ENCODE peak calls at places on chromosomes 13 and 19, in four cellular contexts. B is transverse colon, C is suprapubic skin, Y is ovary. P is an unnamed sample.

GRCh38 chr19:44710483-44710882 is 11.5 kb downstream of the CEACAM16 start:
- DNase-seq in B (no peak), C (no peak), Y (no peak), P (no peak)

GRCh38 chr13:35518337-35518736 is 41.8 kb upstream of the MAB21L1 start:
- DNase-seq in B (no peak), C (no peak), Y (no peak), P (no peak)

GRCh38 chr13:39023761-39024160 is 14.1 kb downstream of the PROSER1 start:
- DNase-seq in B (peak; percentile 41), C (no peak), Y (no peak), P (no peak)

GRCh38 chr13:78881746-78882145 is 222.8 kb upstream of the OBI1 start:
- DNase-seq in B (no peak), C (no peak), Y (no peak), P (no peak)

GRCh38 chr13:71610876-71611275 is 256.1 kb downstream of the DACH1 start:
- DNase-seq in B (no peak), C (no peak), Y (no peak), P (no peak)

GRCh38 chr19:39131255-39131755 is 5.7 kb downstream of the PAK4 start:
- DNase-seq in B (no peak), C (no peak), Y (peak; percentile 59), P (no peak)

GRCh38 chr19:40599331-40600085 is 1.7 kb upstream of the LTBP4 start:
- DNase-seq in B (no peak), C (no peak), Y (peak; percentile 60), P (no peak)

GRCh38 chr13:67285611-67286010 is 55.5 kb upstream of the PCDH9 start:
- DNase-seq in B (no peak), C (no peak), Y (no peak), P (no peak)

GRCh38 chr13:97028441-97029299 is 34.4 kb upstream of the OXGR1 start:
- DNase-seq in B (peak; percentile 73), C (peak; percentile 63), Y (peak; percentile 44), P (no peak)

GRCh38 chr19:40667602-40668001 is 22.8 kb downstream of the NUMBL start:
- DNase-seq in B (no peak), C (no peak), Y (no peak), P (no peak)

GRCh38 chr13:80340643-80341097 is 256 bp downstream of the SPRY2 start:
- DNase-seq in B (no peak), C (peak; percentile 65), Y (no peak), P (peak; percentile 14)

GRCh38 chr13:30318026-30318425 is 10.7 kb upstream of the KATNAL1 start:
- DNase-seq in B (no peak), C (no peak), Y (no peak), P (no peak)

GRCh38 chr13:87941244-87941643 is 270.1 kb downstream of the SLITRK5 start:
- DNase-seq in B (no peak), C (no peak), Y (no peak), P (no peak)

GRCh38 chr19:13005253-13005652 is 10.0 kb downstream of the NFIX start:
- DNase-seq in B (no peak), C (no peak), Y (no peak), P (no peak)

GRCh38 chr19:38877781-38878574 is at the start of gene RINL:
- DNase-seq in B (peak; percentile 71), C (no peak), Y (no peak), P (no peak)

GRCh38 chr13:109427695-109428094 is 358.7 kb downstream of the IRS2 start:
- DNase-seq in B (no peak), C (no peak), Y (no peak), P (no peak)

GRCh38 chr13:41345921-41346589 is 35.0 kb downstream of the NAA16 start:
- DNase-seq in B (no peak), C (no peak), Y (no peak), P (no peak)

GRCh38 chr19:55479451-55480230 is 3.2 kb downstream of the ZNF628 start:
- DNase-seq in B (no peak), C (no peak), Y (no peak), P (no peak)

GRCh38 chr13:103466761-103467160 is 400.5 kb upstream of the SLC10A2 start:
- DNase-seq in B (no peak), C (no peak), Y (no peak), P (no peak)

GRCh38 chr13:76888421-76888820 is 2.2 kb upstream of the KCTD12 start:
- DNase-seq in B (no peak), C (no peak), Y (no peak), P (no peak)

GRCh38 chr13:76889254-76889653 is 3.0 kb upstream of the KCTD12 start:
- DNase-seq in B (no peak), C (no peak), Y (no peak), P (no peak)

GRCh38 chr13:76892488-76892887 is 6.3 kb upstream of the KCTD12 start:
- DNase-seq in B (no peak), C (no peak), Y (no peak), P (no peak)

GRCh38 chr13:76887070-76887563 is 912 bp upstream of the KCTD12 start:
- DNase-seq in B (no peak), C (no peak), Y (peak; percentile 40), P (no peak)

GRCh38 chr13:76890036-76890435 is 3.8 kb upstream of the KCTD12 start:
- DNase-seq in B (no peak), C (no peak), Y (no peak), P (no peak)
- TF ChIP-seq CTCF in B (no peak), C (no peak), Y (no peak), P (no peak)

GRCh38 chr13:75872970-75873369 is 236.8 kb downstream of the LMO7 start:
- DNase-seq in B (no peak), C (no peak), Y (no peak), P (no peak)
- TF ChIP-seq POLR2A in B (no peak), C (no peak), Y (no peak), P (no peak)

GRCh38 chr19:29503785-29504184 is 22.0 kb upstream of the VSTM2B start:
- DNase-seq in B (no peak), C (no peak), Y (no peak), P (no peak)
- H3K27ac ChIP-seq in B (no peak overlapping the region), C (no peak overlapping the region), Y (no peak overlapping the region), P (no peak overlapping the region)

GRCh38 chr19:33304760-33305647 is 2.7 kb upstream of the CEBPA start:
- DNase-seq in B (peak; percentile 80), C (no peak), Y (no peak), P (no peak)
- TF ChIP-seq CTCF in B (peak; percentile 8), C (no peak), Y (no peak), P (no peak)

DNA sequence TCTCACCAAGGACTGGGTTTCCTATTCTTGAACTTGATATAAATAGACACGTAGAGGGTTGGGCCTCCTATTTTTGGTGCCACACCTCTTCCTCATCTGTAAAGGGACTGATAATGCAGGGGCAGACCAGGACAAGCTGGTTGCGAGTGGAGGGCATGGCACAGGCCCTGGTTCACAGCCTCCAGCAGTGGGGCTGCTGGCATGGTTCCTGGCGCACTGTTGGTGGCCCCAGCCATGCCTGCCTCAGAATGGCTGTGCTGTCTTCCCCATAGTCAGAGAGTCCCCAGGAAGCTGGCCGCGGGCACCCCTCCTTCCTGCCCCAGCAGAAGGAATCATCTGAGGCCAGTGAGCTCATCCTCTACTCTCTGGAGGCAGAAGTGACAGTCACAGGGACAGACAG is 10.5 kb upstream of the OVOL3 start:
- DNase-seq in B (no peak), C (no peak), Y (no peak), P (no peak)
- TF ChIP-seq POLR2A in B (no peak), C (no peak), Y (no peak), P (no peak)

GRCh38 chr19:35751839-35752745 is 3.7 kb downstream of the LIN37 start:
- DNase-seq in B (peak; percentile 8), C (no peak), Y (no peak), P (no peak)

GRCh38 chr19:35752746-35753350 is 4.0 kb downstream of the HSPB6 start:
- DNase-seq in B (peak; percentile 7), C (no peak), Y (no peak), P (no peak)

GRCh38 chr19:35754365-35755139 is 2.3 kb downstream of the HSPB6 start:
- DNase-seq in B (peak; percentile 7), C (peak; percentile 63), Y (peak; percentile 57), P (no peak)

GRCh38 chr19:35755160-35755549 is 1.7 kb downstream of the HSPB6 start:
- DNase-seq in B (no peak), C (no peak), Y (no peak), P (no peak)

DNA sequence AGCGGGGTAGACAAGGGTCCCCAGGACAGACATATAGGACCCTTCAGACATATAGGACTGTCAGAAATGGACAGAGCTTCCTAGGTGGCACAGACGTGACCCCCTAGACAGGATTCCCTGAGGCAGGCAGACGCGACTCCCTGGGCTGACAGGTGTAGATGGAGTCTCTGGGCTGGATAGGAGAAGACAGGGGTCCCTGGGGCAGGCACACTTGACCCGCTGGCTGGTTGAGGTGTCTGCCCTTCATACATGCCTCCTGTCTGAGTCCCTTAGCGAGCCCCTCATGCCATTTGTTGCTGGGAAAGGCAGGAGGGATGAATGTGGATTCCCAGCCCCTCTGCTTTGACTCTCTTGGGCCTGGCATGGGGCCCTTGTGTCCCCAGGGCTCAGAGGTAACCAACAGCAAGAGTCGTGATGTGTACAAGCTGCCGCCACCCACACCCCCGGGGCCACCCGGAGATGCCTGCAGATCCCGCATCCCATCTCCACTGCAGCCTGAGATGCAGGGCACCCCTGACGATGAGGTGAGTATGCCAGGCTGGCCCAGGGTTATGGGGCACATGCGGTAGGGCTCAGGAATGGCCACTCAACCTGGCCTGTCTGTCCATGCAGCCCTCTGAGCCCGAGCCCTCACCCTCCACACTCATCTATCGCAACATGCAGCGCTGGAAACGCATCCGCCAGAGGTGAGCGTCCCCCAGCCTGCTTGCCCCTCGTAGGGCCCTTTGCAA is 3.0 kb downstream of the HSPB6 start:
- DNase-seq in B (peak; percentile 9), C (no peak), Y (peak; percentile 56), P (no peak)
- H3K27ac ChIP-seq in B (peak overlapping the region; percentile 97), C (no peak overlapping the region), Y (peak overlapping the region; percentile 97), P (no peak overlapping the region)

GRCh38 chr19:3852177-3852511 is 16.7 kb downstream of the ZFR2 start:
- DNase-seq in B (no peak), C (no peak), Y (no peak), P (no peak)
- TF ChIP-seq CTCF in B (no peak), C (no peak), Y (no peak), P (no peak)

GRCh38 chr19:4443966-4444764 is 13.4 kb downstream of the UBXN6 start:
- DNase-seq in B (no peak), C (no peak), Y (no peak), P (no peak)

GRCh38 chr19:4444765-4445741 is 12.5 kb downstream of the UBXN6 start:
- DNase-seq in B (no peak), C (no peak), Y (no peak), P (no peak)

GRCh38 chr19:4446801-4447200 is 10.8 kb downstream of the UBXN6 start:
- DNase-seq in B (no peak), C (no peak), Y (no peak), P (no peak)

GRCh38 chr19:4447327-4448146 is 10.1 kb downstream of the UBXN6 start:
- DNase-seq in B (no peak), C (no peak), Y (no peak), P (no peak)

GRCh38 chr19:4445963-4446668 is 11.5 kb downstream of the UBXN6 start:
- DNase-seq in B (no peak), C (no peak), Y (peak; percentile 80), P (no peak)
- TF ChIP-seq POLR2A in B (no peak), C (no peak), Y (no peak), P (no peak)